ENCODE peak calls at places on chromosomes 12 and 14, in four cellular contexts. One of them, this sample, is unnamed.

GRCh38 chr12:6963016-6963731 is 7.3 kb downstream of the PHB2 start:
- DNase-seq in GM12878: no peak
- DNase-seq in A549: no peak
- DNase-seq in IMR-90: no peak
- DNase-seq in this sample: no peak

GRCh38 chr12:42118136-42118879 is 26.4 kb downstream of the GXYLT1 start:
- DNase-seq in GM12878: no peak
- DNase-seq in A549: no peak
- DNase-seq in IMR-90: peak; percentile 62
- DNase-seq in this sample: no peak

GRCh38 chr12:101854747-101855146 is 22.6 kb upstream of the DRAM1 start:
- DNase-seq in GM12878: no peak
- DNase-seq in A549: no peak
- DNase-seq in IMR-90: no peak
- DNase-seq in this sample: no peak

GRCh38 chr12:52149651-52150241 is 42.1 kb downstream of the KRT80 start:
- DNase-seq in GM12878: no peak
- DNase-seq in A549: peak; percentile 68
- DNase-seq in IMR-90: no peak
- DNase-seq in this sample: no peak

GRCh38 chr12:120012067-120012621 is 23.1 kb downstream of the BICDL1 start:
- DNase-seq in GM12878: peak; percentile 93
- DNase-seq in A549: peak; percentile 78
- DNase-seq in IMR-90: peak; percentile 1
- DNase-seq in this sample: peak; percentile 16

GRCh38 chr12:75364918-75365317 is 26.0 kb upstream of the GLIPR1L2 start:
- DNase-seq in GM12878: no peak
- DNase-seq in A549: no peak
- DNase-seq in IMR-90: peak; percentile 18
- DNase-seq in this sample: no peak

GRCh38 chr12:27226319-27226984 is 17.6 kb upstream of the STK38L start:
- DNase-seq in GM12878: no peak
- DNase-seq in A549: no peak
- DNase-seq in IMR-90: no peak
- DNase-seq in this sample: no peak

GRCh38 chr12:95215925-95216324 is 1.3 kb downstream of the FGD6 start:
- DNase-seq in GM12878: no peak
- DNase-seq in A549: peak; percentile 51
- DNase-seq in IMR-90: peak; percentile 75
- DNase-seq in this sample: peak; percentile 54

DNA sequence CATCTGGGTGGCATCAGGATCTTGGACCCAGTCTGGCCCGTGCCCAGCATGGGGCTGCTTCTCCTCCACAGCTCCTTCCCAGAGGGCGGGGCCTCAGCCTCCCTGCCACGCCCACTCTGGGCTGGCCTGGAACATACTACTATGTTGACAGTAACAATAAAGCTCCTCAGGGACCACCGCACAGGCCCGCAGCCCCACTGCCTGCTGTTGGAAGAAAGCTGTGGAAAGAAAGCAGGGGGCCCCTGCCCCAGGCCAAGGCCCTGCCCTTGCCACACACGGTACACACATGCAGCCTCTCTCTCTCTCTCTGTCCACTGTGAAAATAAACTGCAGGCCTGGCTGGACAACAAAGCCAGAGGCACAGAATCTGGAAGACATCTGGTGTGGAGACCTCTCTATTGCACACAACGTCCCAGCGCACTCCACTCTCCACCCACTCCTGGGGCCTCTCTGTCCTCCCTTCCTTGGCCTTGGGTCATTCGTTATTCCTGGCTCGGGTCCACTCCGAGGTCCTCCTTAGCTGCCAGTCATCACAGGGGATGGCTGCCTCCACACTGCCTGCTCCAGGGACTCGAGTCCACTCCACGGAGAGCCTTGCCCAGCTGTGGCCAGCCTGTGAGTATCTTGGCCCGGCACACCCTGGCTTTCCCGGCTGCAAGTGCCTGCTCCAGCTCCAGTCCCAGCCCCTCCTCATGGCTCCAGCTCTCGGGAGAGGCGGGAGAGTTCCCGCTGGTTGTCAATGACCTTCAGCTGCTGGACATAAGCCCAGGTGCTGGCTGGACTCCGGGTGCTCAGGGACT is 11.8 kb upstream of the ENDOU start:
- DNase-seq in GM12878: no peak
- DNase-seq in A549: no peak
- DNase-seq in IMR-90: peak; percentile 73
- DNase-seq in this sample: peak; percentile 81
- TF ChIP-seq ELK1 in GM12878: no peak
- TF ChIP-seq ELK1 in A549: no peak
- TF ChIP-seq ELK1 in IMR-90: no peak
- TF ChIP-seq ELK1 in this sample: no peak

GRCh38 chr14:32821989-32822653 is 116.6 kb upstream of the NPAS3 start:
- DNase-seq in GM12878: no peak
- DNase-seq in A549: no peak
- DNase-seq in IMR-90: peak; percentile 4
- DNase-seq in this sample: no peak
- TF ChIP-seq ELK1 in GM12878: no peak
- TF ChIP-seq ELK1 in A549: no peak
- TF ChIP-seq ELK1 in IMR-90: no peak
- TF ChIP-seq ELK1 in this sample: no peak

GRCh38 chr12:130041983-130042812 is 120.1 kb upstream of the FZD10 start:
- DNase-seq in GM12878: no peak
- DNase-seq in A549: no peak
- DNase-seq in IMR-90: no peak
- DNase-seq in this sample: peak; percentile 51
- TF ChIP-seq ELK1 in GM12878: no peak
- TF ChIP-seq ELK1 in A549: no peak
- TF ChIP-seq ELK1 in IMR-90: no peak
- TF ChIP-seq ELK1 in this sample: no peak

DNA sequence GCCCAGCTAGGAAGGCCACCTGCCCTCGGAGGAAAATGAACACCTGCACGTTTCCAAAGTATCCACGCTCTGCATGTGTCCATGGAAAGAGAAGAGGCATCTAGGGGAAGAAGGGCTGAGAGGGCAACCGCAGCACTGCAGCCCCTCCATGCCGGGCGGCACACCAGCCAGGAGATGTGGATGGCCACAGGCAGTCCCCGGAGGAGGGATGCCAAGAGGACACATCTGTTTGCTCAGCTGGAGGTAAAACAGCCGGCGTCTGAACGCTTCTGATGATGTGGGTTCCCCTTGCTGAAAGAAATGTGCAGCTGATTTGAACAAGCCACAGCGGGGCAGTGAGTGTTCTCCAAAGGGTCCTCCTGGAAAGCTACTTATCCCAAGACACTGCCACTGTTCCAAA is 34.0 kb downstream of the CHGA start:
- DNase-seq in GM12878: no peak
- DNase-seq in A549: no peak
- DNase-seq in IMR-90: no peak
- DNase-seq in this sample: no peak
- TF ChIP-seq ELK1 in GM12878: no peak
- TF ChIP-seq ELK1 in A549: no peak
- TF ChIP-seq ELK1 in IMR-90: no peak
- TF ChIP-seq ELK1 in this sample: no peak

GRCh38 chr12:49872781-49873181 is 29.9 kb upstream of the BCDIN3D start:
- DNase-seq in GM12878: no peak
- DNase-seq in A549: no peak
- DNase-seq in IMR-90: peak; percentile 54
- DNase-seq in this sample: no peak
- TF ChIP-seq ELK1 in GM12878: no peak
- TF ChIP-seq ELK1 in A549: no peak
- TF ChIP-seq ELK1 in IMR-90: no peak
- TF ChIP-seq ELK1 in this sample: no peak

GRCh38 chr12:56900583-56900982 is 33.6 kb downstream of the SDR9C7 start:
- DNase-seq in GM12878: no peak
- DNase-seq in A549: peak; percentile 79
- DNase-seq in IMR-90: peak; percentile 19
- DNase-seq in this sample: peak; percentile 59

GRCh38 chr12:56894698-56895368 is 39.4 kb downstream of the SDR9C7 start:
- DNase-seq in GM12878: no peak
- DNase-seq in A549: no peak
- DNase-seq in IMR-90: no peak
- DNase-seq in this sample: no peak

GRCh38 chr12:56898938-56899337 is 35.3 kb downstream of the SDR9C7 start:
- DNase-seq in GM12878: no peak
- DNase-seq in A549: no peak
- DNase-seq in IMR-90: no peak
- DNase-seq in this sample: no peak

GRCh38 chr12:56896082-56896481 is 38.1 kb downstream of the SDR9C7 start:
- DNase-seq in GM12878: no peak
- DNase-seq in A549: no peak
- DNase-seq in IMR-90: no peak
- DNase-seq in this sample: no peak

GRCh38 chr12:56897844-56898341 is 36.3 kb downstream of the SDR9C7 start:
- DNase-seq in GM12878: no peak
- DNase-seq in A549: no peak
- DNase-seq in IMR-90: peak; percentile 4
- DNase-seq in this sample: no peak
- TF ChIP-seq ELK1 in GM12878: no peak
- TF ChIP-seq ELK1 in A549: no peak
- TF ChIP-seq ELK1 in IMR-90: no peak
- TF ChIP-seq ELK1 in this sample: no peak

GRCh38 chr14:68665116-68665515 is 127.8 kb downstream of the ZFP36L1 start:
- DNase-seq in GM12878: no peak
- DNase-seq in A549: no peak
- DNase-seq in IMR-90: peak; percentile 68
- DNase-seq in this sample: no peak

GRCh38 chr14:68666899-68667298 is 126.0 kb downstream of the ZFP36L1 start:
- DNase-seq in GM12878: no peak
- DNase-seq in A549: no peak
- DNase-seq in IMR-90: no peak
- DNase-seq in this sample: no peak

GRCh38 chr14:68665792-68666195 is 127.1 kb downstream of the ZFP36L1 start:
- DNase-seq in GM12878: no peak
- DNase-seq in A549: no peak
- DNase-seq in IMR-90: no peak
- DNase-seq in this sample: no peak

GRCh38 chr14:68667313-68667791 is 125.5 kb downstream of the ZFP36L1 start:
- DNase-seq in GM12878: no peak
- DNase-seq in A549: no peak
- DNase-seq in IMR-90: peak; percentile 64
- DNase-seq in this sample: no peak

DNA sequence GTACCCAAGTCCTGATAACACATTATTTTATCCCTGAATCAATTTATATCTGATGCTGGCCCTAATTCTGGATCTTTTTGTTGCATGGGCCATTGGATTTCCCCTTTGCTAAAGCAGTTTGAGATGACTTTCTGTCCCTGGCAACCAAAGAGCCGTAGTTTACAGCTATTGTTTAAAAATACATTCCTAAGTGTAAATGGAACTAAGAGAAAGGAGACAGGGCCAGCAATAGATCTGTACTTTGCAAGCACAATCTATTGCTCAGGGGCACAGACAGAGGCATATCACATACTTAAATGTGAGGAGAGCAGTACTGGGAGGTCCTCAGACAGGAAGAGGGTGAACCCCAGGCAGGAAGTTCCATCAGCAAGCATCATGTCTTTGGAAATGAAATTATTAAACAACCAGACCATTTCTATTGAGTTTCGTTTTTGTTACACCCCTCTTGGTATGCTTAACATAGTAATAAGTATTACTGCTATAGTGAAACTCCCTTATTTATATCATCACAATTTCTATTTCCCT is 126.6 kb downstream of the ZFP36L1 start:
- DNase-seq in GM12878: no peak
- DNase-seq in A549: no peak
- DNase-seq in IMR-90: peak; percentile 43
- DNase-seq in this sample: no peak
- TF ChIP-seq ELK1 in GM12878: no peak
- TF ChIP-seq ELK1 in A549: no peak
- TF ChIP-seq ELK1 in IMR-90: no peak
- TF ChIP-seq ELK1 in this sample: no peak

GRCh38 chr14:37587438-37587837 is 7.6 kb downstream of the FOXA1 start:
- DNase-seq in GM12878: no peak
- DNase-seq in A549: no peak
- DNase-seq in IMR-90: no peak
- DNase-seq in this sample: no peak

GRCh38 chr14:37588956-37589737 is 5.9 kb downstream of the FOXA1 start:
- DNase-seq in GM12878: no peak
- DNase-seq in A549: peak; percentile 52
- DNase-seq in IMR-90: no peak
- DNase-seq in this sample: no peak

GRCh38 chr14:37587881-37588666 is 7.0 kb downstream of the FOXA1 start:
- DNase-seq in GM12878: no peak
- DNase-seq in A549: peak; percentile 61
- DNase-seq in IMR-90: no peak
- DNase-seq in this sample: no peak

GRCh38 chr14:37590096-37590809 is 4.8 kb downstream of the FOXA1 start:
- DNase-seq in GM12878: no peak
- DNase-seq in A549: no peak
- DNase-seq in IMR-90: no peak
- DNase-seq in this sample: no peak

GRCh38 chr14:37588667-37588955 is 6.4 kb downstream of the FOXA1 start:
- DNase-seq in GM12878: no peak
- DNase-seq in A549: no peak
- DNase-seq in IMR-90: no peak
- DNase-seq in this sample: no peak
- TF ChIP-seq ELK1 in GM12878: no peak
- TF ChIP-seq ELK1 in A549: no peak
- TF ChIP-seq ELK1 in IMR-90: no peak
- TF ChIP-seq ELK1 in this sample: no peak

GRCh38 chr14:72851660-72852059 is 42.2 kb downstream of the DPF3 start:
- DNase-seq in GM12878: no peak
- DNase-seq in A549: no peak
- DNase-seq in IMR-90: no peak
- DNase-seq in this sample: no peak
- TF ChIP-seq ELK1 in GM12878: no peak
- TF ChIP-seq ELK1 in A549: no peak
- TF ChIP-seq ELK1 in IMR-90: no peak
- TF ChIP-seq ELK1 in this sample: no peak

GRCh38 chr12:65643171-65643570 is 181.1 kb upstream of the HMGA2 start:
- DNase-seq in GM12878: no peak
- DNase-seq in A549: no peak
- DNase-seq in IMR-90: no peak
- DNase-seq in this sample: no peak

GRCh38 chr12:65638324-65638723 is 186.0 kb upstream of the HMGA2 start:
- DNase-seq in GM12878: no peak
- DNase-seq in A549: no peak
- DNase-seq in IMR-90: no peak
- DNase-seq in this sample: peak; percentile 21

GRCh38 chr12:65637774-65638173 is 186.5 kb upstream of the HMGA2 start:
- DNase-seq in GM12878: no peak
- DNase-seq in A549: no peak
- DNase-seq in IMR-90: peak; percentile 86
- DNase-seq in this sample: no peak

GRCh38 chr12:65642006-65642695 is 182.1 kb upstream of the HMGA2 start:
- DNase-seq in GM12878: no peak
- DNase-seq in A549: no peak
- DNase-seq in IMR-90: no peak
- DNase-seq in this sample: no peak

GRCh38 chr12:65640489-65640901 is 183.8 kb upstream of the HMGA2 start:
- DNase-seq in GM12878: no peak
- DNase-seq in A549: no peak
- DNase-seq in IMR-90: peak; percentile 64
- DNase-seq in this sample: no peak
- TF ChIP-seq ELK1 in GM12878: no peak
- TF ChIP-seq ELK1 in A549: no peak
- TF ChIP-seq ELK1 in IMR-90: no peak
- TF ChIP-seq ELK1 in this sample: no peak